ENCODE peak calls at places on chromosomes 6 and 20, in nine cellular contexts. Z is EL; I is amniotic stem cell; Q is nephron progenitor cell; G is NCI-H1105 treated with DMSO at 0.1 percent for 48 hours; U is amygdala; P is upper lobe of right lung; M is stimulated activated CD4-positive, alpha-beta T cell treated with anti-CD3 and anti-CD28 coated beads, Interleukin-1b, Interleukin-23, amount 100 ng/mL, for 1 hour; W is activated naive CD4-positive, alpha-beta T cell treated with anti-CD3 and anti-CD28 coated beads for 36 hours. B is an unnamed sample.

GRCh38 chr6:30411515-30412207 is 66.7 kb downstream of the RPP21 start:
- DNase-seq in P (peak), Z (peak), M (peak), W (peak), I (no peak), G (peak), Q (peak), U (no peak), B (peak)

GRCh38 chr6:72787521-72788031 is 165.7 kb downstream of the KCNQ5 start:
- DNase-seq in Z (peak), W (no peak), U (no peak), G (peak), I (peak), M (no peak), P (no peak), Q (no peak), B (peak)

GRCh38 chr6:14951704-14952103 is 294.2 kb upstream of the JARID2 start:
- DNase-seq in Z (no peak), U (no peak), I (no peak), Q (no peak), G (no peak), P (no peak), W (no peak), M (no peak), B (peak)

GRCh38 chr6:169140986-169141495 is 112.6 kb downstream of the THBS2 start:
- DNase-seq in Q (no peak), U (no peak), W (no peak), M (no peak), P (no peak), Z (no peak), I (no peak), G (no peak), B (no peak)

GRCh38 chr6:113172531-113172966 is 684.6 kb upstream of the MARCKS start:
- DNase-seq in P (no peak), U (peak), Z (no peak), M (no peak), G (peak), Q (no peak), I (no peak), W (no peak), B (no peak)

GRCh38 chr6:39790772-39791171 is 1.4 kb upstream of the DAAM2 start:
- DNase-seq in G (no peak), M (no peak), W (no peak), Q (no peak), I (no peak), P (no peak), U (no peak), Z (no peak), B (peak)

GRCh38 chr6:12185081-12185673 is 105.0 kb upstream of the EDN1 start:
- DNase-seq in M (no peak), G (no peak), Z (no peak), Q (no peak), I (no peak), W (no peak), P (no peak), U (no peak), B (no peak)

GRCh38 chr6:33450434-33450833 is 3.9 kb upstream of the ZBTB9 start:
- DNase-seq in W (no peak), Z (no peak), U (no peak), Q (no peak), I (no peak), P (no peak), M (no peak), G (no peak), B (no peak)

GRCh38 chr6:31732029-31732428 is 2.9 kb upstream of the DDAH2 start:
- DNase-seq in P (no peak), I (no peak), G (no peak), U (no peak), W (no peak), Z (no peak), M (no peak), Q (no peak), B (no peak)

GRCh38 chr20:36582322-36582721 is 8.9 kb downstream of the TGIF2 start:
- DNase-seq in U (no peak), W (peak), I (no peak), M (no peak), G (no peak), Q (no peak), P (no peak), Z (no peak), B (no peak)

GRCh38 chr6:68679399-68679798 is 44.3 kb downstream of the ADGRB3 start:
- DNase-seq in M (no peak), G (peak), W (no peak), Q (no peak), U (no peak), Z (no peak), P (no peak), I (no peak), B (no peak)

GRCh38 chr6:16276991-16277981 is 38.9 kb downstream of the GMPR start:
- DNase-seq in W (peak), P (peak), Z (peak), G (no peak), Q (peak), M (no peak), I (peak), U (peak), B (peak)

GRCh38 chr20:64224344-64225165 is 31.0 kb upstream of the PCMTD2 start:
- DNase-seq in I (peak), W (no peak), Q (no peak), M (no peak), P (no peak), G (no peak), Z (peak), U (no peak), B (peak)

GRCh38 chr6:122360809-122361208 is 38.6 kb upstream of the HSF2 start:
- DNase-seq in G (no peak), U (no peak), M (no peak), Q (no peak), P (no peak), W (no peak), I (no peak), Z (no peak), B (no peak)

GRCh38 chr6:25590986-25591385 is 61.0 kb upstream of the SCGN start:
- DNase-seq in W (no peak), Q (no peak), M (no peak), Z (no peak), I (no peak), U (no peak), P (no peak), G (peak), B (no peak)

GRCh38 chr6:163226836-163227485 is 187.6 kb upstream of the QKI start:
- DNase-seq in Q (no peak), U (no peak), G (no peak), W (no peak), Z (peak), M (no peak), P (no peak), I (no peak), B (no peak)

GRCh38 chr20:5513975-5514516 is 197.3 kb upstream of the PROKR2 start:
- DNase-seq in M (no peak), G (no peak), U (no peak), W (no peak), P (no peak), Z (peak), Q (no peak), I (no peak), B (peak)

GRCh38 chr6:89353702-89354392 is 1.3 kb upstream of the UBE2J1 start:
- DNase-seq in Z (no peak), Q (no peak), I (no peak), G (peak), U (no peak), W (no peak), M (no peak), P (no peak), B (no peak)

GRCh38 chr6:3259491-3259958 is 778 bp downstream of the PSMG4 start:
- DNase-seq in M (no peak), Q (peak), W (peak), I (no peak), U (no peak), Z (peak), G (peak), P (peak), B (peak)

GRCh38 chr20:9332783-9333482 is 181.5 kb upstream of the LAMP5 start:
- DNase-seq in Q (no peak), W (no peak), U (no peak), I (no peak), Z (no peak), M (no peak), G (peak), P (no peak), B (no peak)

GRCh38 chr6:165962361-165962760 is 205.3 kb downstream of the TBXT start:
- DNase-seq in M (no peak), Z (no peak), I (no peak), G (no peak), W (no peak), Q (no peak), U (no peak), P (no peak), B (peak)

GRCh38 chr6:3683331-3683730 is 68.2 kb downstream of the PXDC1 start:
- DNase-seq in G (no peak), W (no peak), U (no peak), P (no peak), Z (no peak), Q (no peak), M (no peak), I (no peak), B (no peak)

GRCh38 chr20:21046413-21047070 is 59.6 kb downstream of the LINC00237 start:
- DNase-seq in P (no peak), W (no peak), Q (no peak), M (no peak), U (no peak), I (no peak), Z (no peak), G (no peak), B (no peak)

GRCh38 chr20:53162251-53162835 is 190.2 kb downstream of the TSHZ2 start:
- DNase-seq in G (no peak), Q (peak), U (no peak), M (no peak), W (no peak), Z (peak), I (no peak), P (no peak), B (peak)

GRCh38 chr6:83463886-83464285 is 33.0 kb upstream of the ME1 start:
- DNase-seq in Q (no peak), U (no peak), Z (no peak), M (no peak), I (no peak), G (no peak), W (no peak), P (no peak), B (no peak)

GRCh38 chr20:5297280-5298004 is 19.3 kb downstream of the PROKR2 start:
- DNase-seq in P (no peak), I (no peak), G (no peak), U (no peak), M (no peak), Q (no peak), W (no peak), Z (no peak), B (peak)

GRCh38 chr20:2874456-2874855 is 1.2 kb downstream of the PTPRA start:
- DNase-seq in U (no peak), G (peak), I (no peak), P (no peak), Z (peak), Q (no peak), W (peak), M (no peak), B (peak)

GRCh38 chr6:83371428-83371827 is 59.4 kb downstream of the ME1 start:
- DNase-seq in M (no peak), U (no peak), G (no peak), P (no peak), W (no peak), I (peak), Q (no peak), Z (peak), B (peak)

B was measured in EH.